ENCODE peak calls at places on chromosome 20, in nine cellular contexts. W is A549, Z is GM12865, T is coronary artery, X is psoas muscle, Y is HL-60, S is brain microvascular endothelial cell, A is GM12878, G is fibroblast of mammary gland. L is an unnamed sample.

GRCh38 chr20:58981564-58982364 is 708 bp downstream of the NELFCD start:
- DNase-seq in S (no peak), A (no peak), G (peak), T (peak), Y (peak), X (no peak), Z (peak), W (peak), L (no peak)

GRCh38 chr20:10521068-10521834 is 86.1 kb downstream of the SLX4IP start:
- DNase-seq in T (no peak), W (peak), X (no peak), S (peak), Y (peak), A (no peak), Z (no peak), G (peak), L (no peak)

GRCh38 chr20:63966944-63967322 is 2.8 kb downstream of the ZNF512B start:
- DNase-seq in Z (no peak), T (no peak), A (no peak), Y (no peak), W (no peak), S (no peak), X (no peak), G (no peak), L (no peak)

GRCh38 chr20:1887321-1887720 is 7.9 kb upstream of the SIRPA start:
- DNase-seq in X (peak), W (no peak), Y (no peak), T (no peak), G (no peak), Z (no peak), A (no peak), S (no peak), L (no peak)

GRCh38 chr20:19802492-19803158 is 44.6 kb downstream of the RIN2 start:
- DNase-seq in G (no peak), S (no peak), T (no peak), A (no peak), Z (no peak), X (no peak), W (peak), Y (no peak), L (no peak)

GRCh38 chr20:40781340-40781916 is 92.4 kb upstream of the MAFB start:
- DNase-seq in G (no peak), A (no peak), W (no peak), Z (no peak), Y (peak), S (no peak), X (no peak), T (no peak), L (no peak)

GRCh38 chr20:17825251-17825691 is 125.5 kb downstream of the BANF2 start:
- DNase-seq in W (no peak), Y (no peak), X (no peak), G (no peak), A (no peak), S (no peak), T (no peak), Z (peak), L (no peak)

GRCh38 chr20:46905364-46906125 is 10.9 kb downstream of the EYA2 start:
- DNase-seq in Z (no peak), G (peak), S (no peak), Y (no peak), A (no peak), X (peak), W (no peak), T (no peak), L (no peak)

GRCh38 chr20:13671500-13672288 is 33.0 kb upstream of the TASP1 start:
- DNase-seq in A (no peak), T (no peak), Z (no peak), G (peak), S (peak), W (no peak), Y (no peak), X (no peak), L (peak)

DNA sequence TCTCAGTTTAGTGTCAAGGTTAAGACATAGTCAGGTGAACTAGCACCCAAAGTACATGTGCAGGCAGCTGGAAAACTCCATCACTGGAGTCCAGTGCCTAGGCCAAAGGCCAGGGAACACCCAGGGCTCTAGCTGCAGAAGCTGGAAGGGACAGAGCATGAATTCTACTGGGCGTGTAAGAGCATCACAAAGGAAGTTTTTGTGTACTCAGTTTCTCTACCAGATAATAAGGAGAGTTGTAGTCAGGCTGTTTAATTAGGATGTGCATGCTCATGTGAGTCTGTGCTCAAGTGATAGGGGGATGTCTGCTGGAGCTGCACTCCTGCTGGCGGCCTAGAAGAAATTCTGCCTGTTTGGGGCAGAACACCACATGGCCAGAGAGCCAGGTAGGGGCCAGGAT is 8.1 kb downstream of the L3MBTL1 start:
- DNase-seq in X (no peak), G (no peak), W (no peak), A (no peak), Z (no peak), S (no peak), Y (no peak), T (no peak), L (no peak)
- H3K4me3 ChIP-seq in X (no peak), G (no peak), W (no peak), A (peak), Z (no peak), S (no peak), Y (no peak), T (no peak), L (no peak)

GRCh38 chr20:34705383-34706021 is 1.4 kb downstream of the TP53INP2 start:
- DNase-seq in A (no peak), S (peak), G (peak), X (no peak), W (peak), Y (peak), T (no peak), Z (no peak), L (no peak)
- TF ChIP-seq CTCF in A (peak), S (no peak), G (no peak), X (no peak), W (peak), Y (no peak), T (no peak), Z (peak), L (peak)

GRCh38 chr20:2955257-2955950 is 82.1 kb downstream of the PTPRA start:
- DNase-seq in W (no peak), T (no peak), S (peak), Y (peak), X (no peak), Z (peak), A (no peak), G (no peak), L (no peak)
- H3K4me3 ChIP-seq in W (no peak), T (no peak), S (no peak), Y (no peak), X (no peak), Z (no peak), A (no peak), G (no peak), L (no peak)

DNA sequence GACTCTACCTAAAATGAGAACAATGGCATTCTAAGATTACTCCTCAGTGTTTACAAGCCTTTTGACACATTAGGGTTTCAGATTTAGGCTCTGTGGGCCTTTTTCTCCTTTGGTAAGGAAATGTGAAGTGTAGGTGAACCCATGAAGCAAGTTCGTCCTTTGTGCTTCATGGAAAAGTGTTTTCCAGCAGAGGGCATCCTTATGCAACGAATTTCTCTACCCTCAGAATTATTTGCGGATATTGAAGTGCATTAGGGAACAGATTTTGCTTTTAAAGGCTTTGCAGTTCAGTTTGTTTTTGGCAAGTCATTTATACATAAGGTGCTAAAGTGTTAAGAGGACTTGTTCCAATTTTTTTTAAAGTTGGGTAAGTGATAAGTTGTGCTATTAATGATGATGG is 55.7 kb upstream of the FERMT1 start:
- DNase-seq in T (no peak), W (peak), Y (no peak), G (peak), X (no peak), S (peak), Z (no peak), A (no peak), L (no peak)
- TF ChIP-seq CTCF in T (peak), W (peak), Y (peak), G (peak), X (no peak), S (peak), Z (no peak), A (peak), L (peak)

GRCh38 chr20:35490736-35491181 is 35.4 kb downstream of the CEP250 start:
- DNase-seq in X (no peak), S (no peak), A (peak), Z (peak), W (no peak), T (no peak), G (no peak), Y (peak), L (no peak)
- H3K4me3 ChIP-seq in X (peak), S (no peak), A (peak), Z (peak), W (no peak), T (peak), G (no peak), Y (peak), L (no peak)

GRCh38 chr20:6140947-6141346 is 18.1 kb upstream of the FERMT1 start:
- DNase-seq in W (peak), Y (no peak), T (no peak), G (peak), Z (peak), A (no peak), S (no peak), X (no peak), L (no peak)
- TF ChIP-seq CTCF in W (no peak), Y (no peak), T (no peak), G (peak), Z (peak), A (peak), S (peak), X (no peak), L (peak)